ENCODE peak calls at places on chromosome 13, in four cellular contexts. Z is RWPE1, E is hypothalamus, F is NCI-H1930. R is an unnamed sample.

GRCh38 chr13:108594153-108594552 is 35.3 kb upstream of the MYO16 start:
- DNase-seq in Z (no peak), E (no peak), F (no peak), R (no peak)

GRCh38 chr13:75704194-75704941 is 68.2 kb downstream of the LMO7 start:
- DNase-seq in Z (no peak), E (no peak), F (no peak), R (no peak)

GRCh38 chr13:27909378-27909777 is 10.4 kb upstream of the PDX1 start:
- DNase-seq in Z (no peak), E (no peak), F (no peak), R (no peak)

GRCh38 chr13:60851378-60851777 is 454.4 kb downstream of the TDRD3 start:
- DNase-seq in Z (no peak), E (no peak), F (no peak), R (no peak)

GRCh38 chr13:68190826-68191225 is 960.7 kb upstream of the PCDH9 start:
- DNase-seq in Z (peak), E (no peak), F (no peak), R (peak)

GRCh38 chr13:48185018-48185417 is 48.0 kb upstream of the ITM2B start:
- DNase-seq in Z (no peak), E (no peak), F (no peak), R (no peak)

GRCh38 chr13:114285166-114285808 is 3.9 kb downstream of the UPF3A start:
- DNase-seq in Z (peak), E (no peak), F (no peak), R (no peak)

GRCh38 chr13:91768746-91769145 is 370.3 kb downstream of the GPC5 start:
- DNase-seq in Z (no peak), E (no peak), F (no peak), R (no peak)

GRCh38 chr13:114131581-114132418 is 623 bp downstream of the RASA3 start:
- DNase-seq in Z (no peak), E (no peak), F (no peak), R (no peak)

GRCh38 chr13:78121459-78122348 is 203.1 kb upstream of the EDNRB start:
- DNase-seq in Z (peak), E (no peak), F (peak), R (peak)

GRCh38 chr13:20019033-20019432 is 60.5 kb downstream of the ZMYM2 start:
- DNase-seq in Z (no peak), E (no peak), F (no peak), R (no peak)

GRCh38 chr13:110520431-110521295 is 40.9 kb downstream of the RAB20 start:
- DNase-seq in Z (no peak), E (peak), F (no peak), R (no peak)

GRCh38 chr13:28805193-28805819 is 14.8 kb upstream of the MTUS2 start:
- DNase-seq in Z (no peak), E (no peak), F (no peak), R (peak)

GRCh38 chr13:75486654-75487053 is 4.7 kb upstream of the TBC1D4 start:
- DNase-seq in Z (no peak), E (no peak), F (no peak), R (no peak)

GRCh38 chr13:48808689-48809088 is 155.0 kb downstream of the CYSLTR2 start:
- DNase-seq in Z (no peak), E (no peak), F (no peak), R (no peak)

GRCh38 chr13:51291341-51291740 is 48.1 kb upstream of the SERPINE3 start:
- DNase-seq in Z (no peak), E (no peak), F (no peak), R (no peak)

GRCh38 chr13:112210401-112210800 is 143.5 kb downstream of the SOX1 start:
- DNase-seq in Z (no peak), E (no peak), F (no peak), R (no peak)

GRCh38 chr13:113009743-113010509 is 40.9 kb downstream of the MCF2L start:
- DNase-seq in Z (no peak), E (no peak), F (no peak), R (no peak)

GRCh38 chr13:72643339-72643989 is 84.0 kb downstream of the MZT1 start:
- DNase-seq in Z (peak), E (no peak), F (no peak), R (peak)

GRCh38 chr13:78600317-78600899 is 2.9 kb downstream of the POU4F1 start:
- DNase-seq in Z (no peak), E (no peak), F (no peak), R (no peak)

GRCh38 chr13:36915891-36916640 is 4.0 kb downstream of the SMAD9 start:
- DNase-seq in Z (no peak), E (no peak), F (no peak), R (no peak)

GRCh38 chr13:74104661-74105275 is 29.4 kb downstream of the KLF12 start:
- DNase-seq in Z (no peak), E (no peak), F (no peak), R (no peak)

GRCh38 chr13:76856141-76856571 is 30.0 kb downstream of the KCTD12 start:
- DNase-seq in Z (peak), E (no peak), F (no peak), R (peak)

GRCh38 chr13:66748712-66749111 is 481.4 kb downstream of the PCDH9 start:
- DNase-seq in Z (no peak), E (no peak), F (no peak), R (no peak)

GRCh38 chr13:53141336-53141735 is 112.7 kb downstream of the OLFM4 start:
- DNase-seq in Z (no peak), E (no peak), F (no peak), R (no peak)

GRCh38 chr13:92320323-92320722 is 906.3 kb upstream of the GPC6 start:
- DNase-seq in Z (no peak), E (no peak), F (no peak), R (no peak)

GRCh38 chr13:111064661-111065060 is 50.4 kb upstream of the ARHGEF7 start:
- DNase-seq in Z (no peak), E (no peak), F (no peak), R (no peak)

GRCh38 chr13:73228546-73228945 is 169.7 kb downstream of the KLF5 start:
- DNase-seq in Z (no peak), E (no peak), F (no peak), R (peak)

GRCh38 chr13:33111414-33112110 is 95.3 kb downstream of the KL start:
- DNase-seq in Z (no peak), E (no peak), F (no peak), R (peak)

GRCh38 chr13:74206855-74207254 is 72.7 kb upstream of the KLF12 start:
- DNase-seq in Z (no peak), E (no peak), F (no peak), R (no peak)

GRCh38 chr13:39552233-39552632 is 50.8 kb downstream of the LHFPL6 start:
- DNase-seq in Z (no peak), E (no peak), F (peak), R (no peak)